ENCODE peak calls at places on chromosome 21, in nine cellular contexts. U is HCT116, F is A549, E is GM12878, T is GM23338, R is K562, P is HL-60, K is SK-N-SH, O is HepG2. G is an unnamed sample.

GRCh38 chr21:33069645-33069993 is 322 bp upstream of the OLIG1 start:
- DNase-seq in O (no peak), R (no peak), K (no peak), E (no peak), U (no peak), T (no peak), P (no peak), F (no peak), G (no peak)

GRCh38 chr21:38460171-38460742 is 38.0 kb downstream of the ERG start:
- DNase-seq in E (no peak), F (no peak), T (no peak), O (no peak), R (no peak), U (no peak), P (no peak), K (no peak), G (no peak)

GRCh38 chr21:37503848-37504467 is 137.4 kb downstream of the DYRK1A start:
- DNase-seq in U (no peak), T (no peak), K (no peak), P (no peak), O (peak), R (no peak), E (no peak), F (no peak), G (no peak)

GRCh38 chr21:38086580-38086979 is 170.2 kb upstream of the KCNJ15 start:
- DNase-seq in F (no peak), T (no peak), E (no peak), R (no peak), U (no peak), O (no peak), P (no peak), K (no peak), G (no peak)

GRCh38 chr21:33273044-33273443 is 6.9 kb downstream of the IL10RB start:
- DNase-seq in F (no peak), O (no peak), K (no peak), R (no peak), E (no peak), U (no peak), P (no peak), T (no peak), G (no peak)

GRCh38 chr21:25722631-25723030 is 12.1 kb downstream of the ATP5PF start:
- DNase-seq in K (no peak), R (no peak), O (no peak), P (peak), U (no peak), F (no peak), E (no peak), T (no peak), G (no peak)

GRCh38 chr21:26758083-26758861 is 86.9 kb downstream of the ADAMTS1 start:
- DNase-seq in P (no peak), R (no peak), E (no peak), K (no peak), T (no peak), F (no peak), O (no peak), U (no peak), G (no peak)

GRCh38 chr21:44947111-44947929 is 7.5 kb downstream of the SLX9 start:
- DNase-seq in O (no peak), K (no peak), F (no peak), R (peak), E (no peak), T (no peak), U (no peak), P (no peak), G (no peak)

GRCh38 chr21:15660424-15660805 is 69.4 kb upstream of the USP25 start:
- DNase-seq in R (no peak), K (no peak), U (no peak), E (no peak), F (no peak), O (no peak), T (no peak), P (no peak), G (no peak)

GRCh38 chr21:42656872-42657271 is 3.5 kb downstream of the PDE9A start:
- DNase-seq in T (no peak), U (no peak), O (no peak), K (no peak), R (no peak), E (no peak), P (no peak), F (no peak), G (no peak)

GRCh38 chr21:42655797-42656770 is 2.7 kb downstream of the PDE9A start:
- DNase-seq in E (no peak), O (no peak), U (no peak), T (peak), P (no peak), K (no peak), F (no peak), R (no peak), G (no peak)

GRCh38 chr21:42653492-42654061 is at the start of gene PDE9A:
- DNase-seq in K (peak), T (peak), F (peak), U (no peak), R (peak), O (no peak), E (no peak), P (no peak), G (no peak)

GRCh38 chr21:42654179-42654912 is 925 bp downstream of the PDE9A start:
- DNase-seq in U (no peak), P (no peak), K (peak), O (peak), R (no peak), E (no peak), F (peak), T (peak), G (no peak)

GRCh38 chr21:42654913-42655796 is 1.7 kb downstream of the PDE9A start:
- DNase-seq in K (no peak), E (no peak), U (no peak), F (no peak), T (no peak), R (no peak), P (no peak), O (no peak), G (no peak)
- H3K4me3 ChIP-seq in K (no peak), E (no peak), U (peak), F (peak), T (peak), R (no peak), P (no peak), O (no peak), G (no peak)

GRCh38 chr21:29258626-29259335 is 39.9 kb upstream of the BACH1 start:
- DNase-seq in U (no peak), K (no peak), T (no peak), O (peak), F (no peak), R (no peak), E (no peak), P (no peak), G (no peak)
- TF ChIP-seq REST in U (no peak), K (no peak), T (no peak), O (no peak), F (no peak), R (no peak), E (no peak), P (no peak), G (no peak)

GRCh38 chr21:35226960-35227741 is 178.0 kb upstream of the RUNX1 start:
- DNase-seq in O (no peak), R (no peak), K (no peak), F (no peak), T (no peak), E (peak), U (no peak), P (peak), G (no peak)
- H3K4me3 ChIP-seq in O (no peak), R (no peak), K (no peak), F (no peak), T (no peak), E (peak), U (no peak), P (no peak), G (no peak)

DNA sequence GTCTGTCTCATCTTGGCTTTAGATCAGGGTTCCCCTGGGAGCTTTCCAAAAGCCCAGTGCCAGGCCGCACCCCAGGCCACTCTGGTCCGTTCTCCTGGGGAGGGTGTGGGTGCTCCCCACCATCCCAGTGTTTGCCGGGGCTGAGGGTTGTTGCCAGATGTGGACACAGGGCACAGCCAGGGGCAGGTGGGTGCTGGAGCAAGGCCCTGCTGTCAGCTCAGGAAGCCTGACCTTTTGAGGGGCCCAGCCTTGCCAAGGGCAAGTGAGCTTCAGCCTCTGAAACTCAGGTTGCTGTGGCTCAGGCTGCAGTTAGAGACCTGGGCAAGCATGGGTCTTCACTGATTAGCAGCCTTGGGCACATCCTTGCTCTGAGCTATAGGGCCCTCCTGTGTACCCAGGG is 22.8 kb upstream of the ZBTB21 start:
- DNase-seq in K (no peak), U (no peak), F (no peak), R (no peak), E (no peak), O (no peak), T (no peak), P (no peak), G (no peak)
- TF ChIP-seq REST in K (no peak), U (no peak), F (no peak), R (no peak), E (no peak), O (no peak), T (no peak), P (no peak), G (no peak)

DNA sequence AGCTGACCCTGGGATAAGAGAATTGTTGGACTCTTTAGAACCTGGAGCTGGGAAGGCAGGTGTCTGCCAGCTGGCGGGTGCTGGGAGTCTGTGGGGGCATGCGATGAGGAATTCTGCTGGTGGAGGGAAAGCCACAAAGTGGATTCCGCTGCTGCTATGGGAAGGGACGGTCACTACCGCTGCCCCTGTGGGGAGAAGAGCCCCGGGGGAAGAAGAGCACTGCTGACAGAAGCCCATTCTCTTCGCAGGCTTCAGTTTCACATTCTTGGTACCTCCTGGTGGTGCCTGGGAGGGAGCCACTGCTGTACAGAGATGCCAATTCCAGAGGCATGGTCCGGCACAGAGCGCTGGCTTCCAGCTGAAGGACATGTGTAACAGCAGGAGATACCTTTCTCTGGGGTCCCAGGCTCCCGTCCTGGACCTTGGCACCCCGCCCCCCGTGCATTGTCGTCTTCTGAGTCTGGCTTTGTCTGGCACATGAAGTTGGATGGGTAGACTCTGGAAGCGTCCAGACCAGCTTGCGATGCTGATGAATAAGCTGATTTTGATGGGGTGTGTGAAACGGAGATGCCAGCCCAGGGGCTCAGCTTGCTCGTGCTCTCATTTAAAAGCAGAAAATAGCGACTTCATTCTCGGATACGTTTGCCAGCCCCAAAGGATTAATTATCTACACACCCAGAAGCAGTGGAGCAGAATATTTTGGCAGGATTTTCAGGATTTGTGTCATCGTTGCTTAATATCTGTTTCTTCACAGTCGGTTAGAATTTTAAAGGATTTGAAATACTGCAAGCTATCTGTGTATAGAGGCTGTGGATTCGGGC is 13.2 kb downstream of the PDXK start:
- DNase-seq in K (no peak), E (no peak), F (no peak), O (no peak), R (no peak), U (no peak), T (no peak), P (no peak), G (no peak)
- H3K4me3 ChIP-seq in K (no peak), E (no peak), F (no peak), O (no peak), R (no peak), U (no peak), T (no peak), P (no peak), G (no peak)

GRCh38 chr21:36124395-36124794 is 10.5 kb upstream of the CBR3 start:
- DNase-seq in U (no peak), P (no peak), K (no peak), E (no peak), O (no peak), F (no peak), T (no peak), R (no peak), G (no peak)

GRCh38 chr21:36122977-36123376 is 11.9 kb upstream of the CBR3 start:
- DNase-seq in E (no peak), T (no peak), O (no peak), R (no peak), P (no peak), K (no peak), F (no peak), U (no peak), G (no peak)

GRCh38 chr21:36117276-36117675 is 17.6 kb upstream of the CBR3 start:
- DNase-seq in F (no peak), E (no peak), R (no peak), U (no peak), P (no peak), K (no peak), T (no peak), O (no peak), G (no peak)

GRCh38 chr21:36115138-36115710 is 19.7 kb upstream of the CBR3 start:
- DNase-seq in F (no peak), R (no peak), O (no peak), E (no peak), U (no peak), P (peak), K (no peak), T (no peak), G (no peak)

DNA sequence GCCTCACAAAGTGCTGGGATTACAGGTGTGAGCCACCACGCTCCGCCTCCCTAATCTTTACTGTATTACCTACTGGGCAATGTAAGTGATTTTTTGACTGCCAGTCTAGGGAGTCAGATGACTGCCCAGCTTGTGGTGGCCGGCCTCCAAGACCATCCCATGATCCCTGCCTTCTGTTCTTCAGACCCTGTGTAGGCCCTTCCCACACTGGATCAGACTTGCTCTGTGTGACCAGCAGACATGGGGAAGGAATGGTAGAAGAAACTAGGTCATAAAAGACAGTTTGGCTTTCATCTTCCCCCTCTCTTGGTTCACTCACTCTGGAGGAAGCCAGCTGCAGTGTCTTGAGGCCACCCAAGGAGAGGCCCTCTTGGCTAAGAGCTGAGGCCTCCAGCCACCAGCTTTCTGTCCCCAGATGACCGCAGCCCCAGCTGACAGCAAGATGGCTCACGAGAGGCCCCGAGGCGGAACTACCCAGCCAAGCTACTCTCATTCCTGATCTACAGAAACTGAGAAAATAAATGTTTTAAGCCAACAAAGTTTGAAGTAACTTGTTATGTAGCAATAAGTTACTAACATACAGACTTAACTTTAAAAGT is 14.5 kb upstream of the CBR3 start:
- DNase-seq in E (no peak), F (no peak), P (peak), K (no peak), O (no peak), R (no peak), U (no peak), T (no peak), G (no peak)
- TF ChIP-seq REST in E (no peak), F (no peak), P (no peak), K (no peak), O (no peak), R (no peak), U (no peak), T (no peak), G (no peak)

DNA sequence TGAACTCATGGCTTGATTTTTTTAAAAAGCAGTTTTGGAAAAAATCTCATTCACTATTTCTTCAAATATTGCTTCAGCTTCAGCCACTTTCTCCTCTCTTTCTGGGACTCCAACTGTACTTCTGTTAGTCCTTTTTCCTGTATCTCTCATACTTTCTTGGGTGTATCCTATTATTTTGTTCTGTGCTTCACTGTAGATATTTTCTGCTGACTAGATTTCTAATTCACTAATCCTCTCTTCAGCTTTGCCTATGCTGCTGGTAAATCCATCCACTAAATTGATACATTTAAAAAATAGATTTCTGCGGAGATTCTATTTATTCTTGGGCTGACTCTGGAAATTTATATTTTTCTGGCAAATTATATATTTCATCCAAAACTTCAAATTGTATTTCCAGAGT is 4.9 kb upstream of the KCNE2 start:
- DNase-seq in U (no peak), K (no peak), F (no peak), O (no peak), E (no peak), T (no peak), R (no peak), P (no peak), G (no peak)
- H3K4me3 ChIP-seq in U (no peak), K (no peak), F (no peak), O (no peak), E (no peak), T (no peak), R (no peak), P (no peak), G (no peak)

GRCh38 chr21:46150073-46150472 is 5.3 kb downstream of the FTCD start:
- DNase-seq in P (no peak), K (no peak), E (no peak), O (no peak), U (no peak), F (no peak), R (no peak), T (no peak), G (no peak)

GRCh38 chr21:46151989-46152938 is 3.1 kb downstream of the FTCD start:
- DNase-seq in K (no peak), P (no peak), R (no peak), T (no peak), O (no peak), F (no peak), U (no peak), E (no peak), G (no peak)

GRCh38 chr21:46149205-46149901 is 6.0 kb downstream of the FTCD start:
- DNase-seq in E (no peak), R (no peak), F (no peak), T (no peak), K (no peak), O (peak), U (no peak), P (no peak), G (no peak)

GRCh38 chr21:46151261-46151988 is 4.0 kb downstream of the FTCD start:
- DNase-seq in R (no peak), E (no peak), K (no peak), T (no peak), F (no peak), P (no peak), O (no peak), U (no peak), G (no peak)

GRCh38 chr21:46150491-46151121 is 4.8 kb downstream of the FTCD start:
- DNase-seq in T (no peak), F (no peak), K (no peak), E (no peak), P (no peak), R (no peak), O (no peak), U (no peak), G (no peak)
- TF ChIP-seq REST in T (no peak), F (no peak), K (no peak), E (no peak), P (no peak), R (no peak), O (no peak), U (no peak), G (no peak)

GRCh38 chr21:36499578-36500471 is 19.9 kb upstream of the CLDN14 start:
- DNase-seq in O (no peak), T (no peak), U (no peak), F (no peak), P (no peak), K (no peak), R (no peak), E (no peak), G (no peak)
- H3K4me3 ChIP-seq in O (no peak), T (no peak), U (no peak), F (no peak), P (no peak), K (no peak), R (no peak), E (no peak), G (no peak)

G was measured in Panc1.